ENCODE peak calls at places on chromosomes 2 and 18, in six cellular contexts. One of them, this sample, is unnamed.

GRCh38 chr18:46338213-46338612 is 234.0 kb downstream of the HAUS1 start:
- DNase-seq in esophagus squamous epithelium: no peak
- DNase-seq in heart right ventricle: no peak
- DNase-seq in lower lobe of right lung: no peak
- DNase-seq in A549: no peak
- DNase-seq in HL-60: no peak
- DNase-seq in this sample: no peak

GRCh38 chr2:223837290-223838061 is at the start of gene AP1S3:
- DNase-seq in esophagus squamous epithelium: peak; percentile 22
- DNase-seq in heart right ventricle: peak; percentile 51
- DNase-seq in lower lobe of right lung: peak; percentile 87
- DNase-seq in A549: peak; percentile 87
- DNase-seq in HL-60: peak; percentile 55
- DNase-seq in this sample: peak; percentile 59

GRCh38 chr2:80395251-80395650 is 90.7 kb upstream of the LRRTM1 start:
- DNase-seq in esophagus squamous epithelium: no peak
- DNase-seq in heart right ventricle: no peak
- DNase-seq in lower lobe of right lung: no peak
- DNase-seq in A549: no peak
- DNase-seq in HL-60: no peak
- DNase-seq in this sample: no peak

GRCh38 chr2:152127628-152128027 is 28.8 kb upstream of the CACNB4 start:
- DNase-seq in esophagus squamous epithelium: no peak
- DNase-seq in heart right ventricle: no peak
- DNase-seq in lower lobe of right lung: no peak
- DNase-seq in A549: no peak
- DNase-seq in HL-60: no peak
- DNase-seq in this sample: no peak

GRCh38 chr2:134897932-134898331 is 20.7 kb upstream of the CCNT2 start:
- DNase-seq in esophagus squamous epithelium: no peak
- DNase-seq in heart right ventricle: no peak
- DNase-seq in lower lobe of right lung: no peak
- DNase-seq in A549: no peak
- DNase-seq in HL-60: no peak
- DNase-seq in this sample: no peak

GRCh38 chr2:96259497-96259921 is 6.3 kb downstream of the TMEM127 start:
- DNase-seq in esophagus squamous epithelium: no peak
- DNase-seq in heart right ventricle: no peak
- DNase-seq in lower lobe of right lung: peak; percentile 53
- DNase-seq in A549: no peak
- DNase-seq in HL-60: no peak
- DNase-seq in this sample: no peak

GRCh38 chr2:105744909-105745853 is at the start of gene NCK2:
- DNase-seq in esophagus squamous epithelium: no peak
- DNase-seq in heart right ventricle: peak; percentile 43
- DNase-seq in lower lobe of right lung: peak; percentile 56
- DNase-seq in A549: peak; percentile 12
- DNase-seq in HL-60: no peak
- DNase-seq in this sample: no peak

GRCh38 chr2:164620873-164621760 is at the start of gene GRB14:
- DNase-seq in esophagus squamous epithelium: no peak
- DNase-seq in heart right ventricle: peak; percentile 51
- DNase-seq in lower lobe of right lung: peak; percentile 72
- DNase-seq in A549: peak; percentile 78
- DNase-seq in HL-60: no peak
- DNase-seq in this sample: no peak

GRCh38 chr2:197339496-197340220 is 29.1 kb upstream of the ANKRD44 start:
- DNase-seq in esophagus squamous epithelium: no peak
- DNase-seq in heart right ventricle: no peak
- DNase-seq in lower lobe of right lung: no peak
- DNase-seq in A549: no peak
- DNase-seq in HL-60: no peak
- DNase-seq in this sample: no peak

GRCh38 chr2:240392084-240392947 is 43.1 kb upstream of the GPC1 start:
- DNase-seq in esophagus squamous epithelium: no peak
- DNase-seq in heart right ventricle: no peak
- DNase-seq in lower lobe of right lung: peak; percentile 41
- DNase-seq in A549: no peak
- DNase-seq in HL-60: no peak
- DNase-seq in this sample: no peak

GRCh38 chr2:237213325-237214040 is 127.8 kb downstream of the COPS8 start:
- DNase-seq in esophagus squamous epithelium: no peak
- DNase-seq in heart right ventricle: peak; percentile 50
- DNase-seq in lower lobe of right lung: no peak
- DNase-seq in A549: no peak
- DNase-seq in HL-60: no peak
- DNase-seq in this sample: no peak

GRCh38 chr2:9021563-9022211 is 18.2 kb upstream of the MBOAT2 start:
- DNase-seq in esophagus squamous epithelium: no peak
- DNase-seq in heart right ventricle: no peak
- DNase-seq in lower lobe of right lung: no peak
- DNase-seq in A549: no peak
- DNase-seq in HL-60: no peak
- DNase-seq in this sample: no peak

GRCh38 chr18:40685241-40685640 is 1269.8 kb upstream of the PIK3C3 start:
- DNase-seq in esophagus squamous epithelium: no peak
- DNase-seq in heart right ventricle: no peak
- DNase-seq in lower lobe of right lung: no peak
- DNase-seq in A549: no peak
- DNase-seq in HL-60: no peak
- DNase-seq in this sample: no peak

GRCh38 chr2:192775461-192776262 is 580.9 kb upstream of the TMEFF2 start:
- DNase-seq in esophagus squamous epithelium: no peak
- DNase-seq in heart right ventricle: no peak
- DNase-seq in lower lobe of right lung: no peak
- DNase-seq in A549: no peak
- DNase-seq in HL-60: no peak
- DNase-seq in this sample: no peak

GRCh38 chr2:16413257-16413656 is 252.4 kb downstream of the CYRIA start:
- DNase-seq in esophagus squamous epithelium: no peak
- DNase-seq in heart right ventricle: peak; percentile 26
- DNase-seq in lower lobe of right lung: no peak
- DNase-seq in A549: no peak
- DNase-seq in HL-60: no peak
- DNase-seq in this sample: no peak

GRCh38 chr2:206158563-206159345 is 490 bp downstream of the NDUFS1 start:
- DNase-seq in esophagus squamous epithelium: no peak
- DNase-seq in heart right ventricle: no peak
- DNase-seq in lower lobe of right lung: no peak
- DNase-seq in A549: no peak
- DNase-seq in HL-60: no peak
- DNase-seq in this sample: no peak

GRCh38 chr2:8761529-8762164 is 75.8 kb downstream of the KIDINS220 start:
- DNase-seq in esophagus squamous epithelium: no peak
- DNase-seq in heart right ventricle: no peak
- DNase-seq in lower lobe of right lung: no peak
- DNase-seq in A549: peak; percentile 49
- DNase-seq in HL-60: peak; percentile 13
- DNase-seq in this sample: no peak

GRCh38 chr2:27184115-27184514 is 27.7 kb upstream of the ATRAID start:
- DNase-seq in esophagus squamous epithelium: no peak
- DNase-seq in heart right ventricle: no peak
- DNase-seq in lower lobe of right lung: no peak
- DNase-seq in A549: no peak
- DNase-seq in HL-60: no peak
- DNase-seq in this sample: no peak
- H3K27ac ChIP-seq in esophagus squamous epithelium: peak overlapping the region; percentile 77
- H3K27ac ChIP-seq in heart right ventricle: no peak overlapping the region
- H3K27ac ChIP-seq in lower lobe of right lung: peak overlapping the region; percentile 20
- H3K27ac ChIP-seq in A549: no peak overlapping the region
- H3K27ac ChIP-seq in HL-60: peak overlapping the region; percentile 19
- H3K27ac ChIP-seq in this sample: no peak overlapping the region

GRCh38 chr2:120578576-120579352 is 156.9 kb upstream of the GLI2 start:
- DNase-seq in esophagus squamous epithelium: no peak
- DNase-seq in heart right ventricle: no peak
- DNase-seq in lower lobe of right lung: no peak
- DNase-seq in A549: no peak
- DNase-seq in HL-60: no peak
- DNase-seq in this sample: no peak
- H3K4me3 ChIP-seq in esophagus squamous epithelium: no peak overlapping the region
- H3K4me3 ChIP-seq in heart right ventricle: no peak overlapping the region
- H3K4me3 ChIP-seq in lower lobe of right lung: no peak overlapping the region
- H3K4me3 ChIP-seq in A549: no peak overlapping the region
- H3K4me3 ChIP-seq in HL-60: no peak overlapping the region
- H3K4me3 ChIP-seq in this sample: no peak overlapping the region

DNA sequence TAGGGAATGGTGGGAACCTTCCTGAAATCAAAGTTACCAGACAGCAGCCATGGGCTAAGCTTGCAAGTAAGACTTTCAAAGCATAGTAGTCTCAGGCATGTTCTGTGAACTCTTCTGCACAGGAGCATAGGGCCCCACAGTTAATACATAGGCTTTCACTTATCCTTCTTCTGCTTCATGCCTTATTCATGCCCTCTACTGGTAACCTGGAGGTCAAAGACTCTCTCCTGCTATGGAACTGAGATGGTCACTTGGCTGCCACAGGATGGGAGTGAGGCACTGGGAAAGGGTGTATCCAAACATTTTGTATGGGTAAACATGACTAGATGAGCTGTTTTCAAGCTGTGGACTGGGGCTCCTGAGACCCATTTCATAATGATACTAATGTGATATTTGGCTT is 49.1 kb upstream of the ZNF638 start:
- DNase-seq in esophagus squamous epithelium: no peak
- DNase-seq in heart right ventricle: no peak
- DNase-seq in lower lobe of right lung: no peak
- DNase-seq in A549: no peak
- DNase-seq in HL-60: no peak
- DNase-seq in this sample: no peak
- H3K27ac ChIP-seq in esophagus squamous epithelium: no peak overlapping the region
- H3K27ac ChIP-seq in heart right ventricle: peak overlapping the region; percentile 42
- H3K27ac ChIP-seq in lower lobe of right lung: no peak overlapping the region
- H3K27ac ChIP-seq in A549: no peak overlapping the region
- H3K27ac ChIP-seq in HL-60: no peak overlapping the region
- H3K27ac ChIP-seq in this sample: no peak overlapping the region

DNA sequence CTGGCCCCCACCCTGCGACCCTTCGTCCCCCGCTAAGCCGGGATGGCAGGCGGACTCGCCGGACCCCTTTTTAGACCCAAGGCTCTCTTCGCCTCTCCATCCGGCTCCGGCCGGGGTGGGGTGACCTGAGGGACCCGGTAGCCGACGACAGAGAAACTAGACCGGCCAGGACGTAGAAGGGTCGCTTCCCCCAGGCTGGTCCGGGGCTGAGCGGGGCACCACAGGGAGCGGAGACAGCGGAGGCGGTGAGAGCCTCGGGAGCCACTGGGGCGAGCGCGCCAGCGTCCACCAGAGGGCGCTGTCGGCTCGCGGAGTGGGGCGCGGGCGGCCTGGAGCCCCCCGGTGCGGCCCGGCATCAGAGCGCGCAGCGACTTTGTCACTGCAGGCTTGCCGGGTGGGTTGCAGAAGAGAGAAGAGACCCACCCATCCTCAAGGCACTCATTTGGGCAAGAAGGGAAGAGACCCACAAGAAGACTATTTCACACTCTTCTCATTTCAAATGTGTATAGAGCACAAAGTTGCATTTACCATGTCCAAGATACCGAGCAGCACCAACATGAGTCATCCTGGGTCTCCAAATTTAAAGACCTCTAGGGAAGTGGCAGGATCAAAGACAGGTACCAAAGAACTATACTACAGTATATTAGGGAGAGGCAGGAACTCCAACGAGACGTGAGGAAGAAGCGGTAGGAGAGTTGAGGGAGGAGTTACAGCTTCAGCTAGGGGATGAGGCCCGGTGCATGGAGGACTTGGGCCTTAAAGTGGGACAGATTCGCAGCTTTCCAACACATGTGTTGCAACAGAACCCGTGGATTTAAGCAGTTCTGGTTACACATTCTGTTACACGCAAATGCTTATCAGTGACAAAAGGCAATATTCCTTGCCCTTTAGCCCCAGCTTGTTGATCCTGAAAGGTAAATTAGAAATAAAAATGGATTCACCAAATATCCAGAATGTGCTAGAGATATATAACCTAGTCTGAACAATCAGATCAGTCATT is 7.6 kb upstream of the PRKCE start:
- DNase-seq in esophagus squamous epithelium: no peak
- DNase-seq in heart right ventricle: peak; percentile 79
- DNase-seq in lower lobe of right lung: peak; percentile 82
- DNase-seq in A549: peak; percentile 90
- DNase-seq in HL-60: no peak
- DNase-seq in this sample: peak; percentile 51
- H3K4me3 ChIP-seq in esophagus squamous epithelium: peak overlapping the region; percentile 75
- H3K4me3 ChIP-seq in heart right ventricle: peak overlapping the region; percentile 65
- H3K4me3 ChIP-seq in lower lobe of right lung: peak overlapping the region; percentile 63
- H3K4me3 ChIP-seq in A549: peak overlapping the region; percentile 63
- H3K4me3 ChIP-seq in HL-60: peak overlapping the region; percentile 38
- H3K4me3 ChIP-seq in this sample: peak overlapping the region; percentile 33

DNA sequence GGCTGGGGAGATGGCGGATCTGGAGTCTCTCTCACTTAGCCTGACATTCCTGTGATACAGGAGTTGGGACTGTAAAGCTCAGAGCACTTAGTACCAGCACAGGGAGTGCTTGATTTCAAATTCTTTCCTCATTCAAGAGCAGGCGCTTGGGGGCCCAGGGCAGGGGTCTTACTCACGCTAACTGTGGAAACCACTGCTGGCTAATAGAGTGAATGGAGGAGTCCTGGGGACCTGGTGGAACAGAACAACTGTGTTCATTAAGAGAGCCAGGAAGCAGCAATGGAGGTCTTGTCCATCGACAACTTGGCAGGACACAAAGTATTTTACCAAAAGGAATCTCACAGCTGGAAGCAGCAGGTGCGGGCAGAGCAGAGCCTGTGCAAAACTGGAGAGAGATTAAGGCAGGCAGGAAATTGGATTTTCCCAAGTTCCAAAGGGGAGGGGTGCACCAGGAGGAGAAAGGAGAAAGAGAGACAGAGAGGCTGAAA is 358.9 kb downstream of the TNS1 start:
- DNase-seq in esophagus squamous epithelium: no peak
- DNase-seq in heart right ventricle: no peak
- DNase-seq in lower lobe of right lung: no peak
- DNase-seq in A549: no peak
- DNase-seq in HL-60: no peak
- DNase-seq in this sample: no peak
- H3K27ac ChIP-seq in esophagus squamous epithelium: peak overlapping the region; percentile 39
- H3K27ac ChIP-seq in heart right ventricle: no peak overlapping the region
- H3K27ac ChIP-seq in lower lobe of right lung: no peak overlapping the region
- H3K27ac ChIP-seq in A549: no peak overlapping the region
- H3K27ac ChIP-seq in HL-60: no peak overlapping the region
- H3K27ac ChIP-seq in this sample: no peak overlapping the region

GRCh38 chr2:220932041-220932440 is 640.1 kb downstream of the EPHA4 start:
- DNase-seq in esophagus squamous epithelium: no peak
- DNase-seq in heart right ventricle: no peak
- DNase-seq in lower lobe of right lung: no peak
- DNase-seq in A549: no peak
- DNase-seq in HL-60: no peak
- DNase-seq in this sample: no peak

GRCh38 chr2:220940646-220941045 is 631.5 kb downstream of the EPHA4 start:
- DNase-seq in esophagus squamous epithelium: no peak
- DNase-seq in heart right ventricle: no peak
- DNase-seq in lower lobe of right lung: no peak
- DNase-seq in A549: no peak
- DNase-seq in HL-60: no peak
- DNase-seq in this sample: no peak

GRCh38 chr2:220935789-220936321 is 636.2 kb downstream of the EPHA4 start:
- DNase-seq in esophagus squamous epithelium: no peak
- DNase-seq in heart right ventricle: peak; percentile 20
- DNase-seq in lower lobe of right lung: no peak
- DNase-seq in A549: no peak
- DNase-seq in HL-60: no peak
- DNase-seq in this sample: no peak

GRCh38 chr2:220937231-220937630 is 634.9 kb downstream of the EPHA4 start:
- DNase-seq in esophagus squamous epithelium: no peak
- DNase-seq in heart right ventricle: no peak
- DNase-seq in lower lobe of right lung: no peak
- DNase-seq in A549: no peak
- DNase-seq in HL-60: no peak
- DNase-seq in this sample: no peak

GRCh38 chr2:220936641-220937197 is 635.4 kb downstream of the EPHA4 start:
- DNase-seq in esophagus squamous epithelium: no peak
- DNase-seq in heart right ventricle: no peak
- DNase-seq in lower lobe of right lung: no peak
- DNase-seq in A549: no peak
- DNase-seq in HL-60: no peak
- DNase-seq in this sample: no peak
- H3K4me3 ChIP-seq in esophagus squamous epithelium: no peak overlapping the region
- H3K4me3 ChIP-seq in heart right ventricle: no peak overlapping the region
- H3K4me3 ChIP-seq in lower lobe of right lung: no peak overlapping the region
- H3K4me3 ChIP-seq in A549: no peak overlapping the region
- H3K4me3 ChIP-seq in HL-60: no peak overlapping the region
- H3K4me3 ChIP-seq in this sample: no peak overlapping the region